ENCODE peak calls at places on chromosomes 16 and 17, in five cellular contexts. M, O, V, A and U are unnamed samples.

GRCh38 chr16:57906385-57907316 is 64.3 kb downstream of the CNGB1 start:
- DNase-seq in M (no peak), O (no peak), V (peak), A (peak), U (no peak)

GRCh38 chr16:974606-975312 is 4.0 kb upstream of the LMF1 start:
- DNase-seq in M (peak), O (no peak), V (no peak), A (no peak), U (no peak)

GRCh38 chr17:7883781-7884386 is 4.7 kb upstream of the CHD3 start:
- DNase-seq in M (no peak), O (peak), V (peak), A (peak), U (no peak)

GRCh38 chr16:22764662-22765302 is 49.2 kb upstream of the HS3ST2 start:
- DNase-seq in M (no peak), O (no peak), V (no peak), A (no peak), U (no peak)

GRCh38 chr16:66605177-66605999 is 884 bp downstream of the CMTM3 start:
- DNase-seq in M (no peak), O (peak), V (peak), A (peak), U (peak)

GRCh38 chr17:40145476-40145875 is 5.1 kb downstream of the CASC3 start:
- DNase-seq in M (no peak), O (no peak), V (no peak), A (no peak), U (no peak)

GRCh38 chr16:22163806-22164205 is 1.5 kb downstream of the SDR42E2 start:
- DNase-seq in M (no peak), O (no peak), V (no peak), A (no peak), U (no peak)

GRCh38 chr17:8176197-8176940 is at the start of gene TMEM107:
- DNase-seq in M (peak), O (peak), V (peak), A (peak), U (peak)

GRCh38 chr17:18859256-18859655 is 1.3 kb downstream of the PRPSAP2 start:
- DNase-seq in M (no peak), O (no peak), V (peak), A (peak), U (no peak)

GRCh38 chr17:43601280-43602050 is 55.3 kb upstream of the ETV4 start:
- DNase-seq in M (no peak), O (no peak), V (peak), A (peak), U (no peak)

GRCh38 chr17:82881900-82882714 is 42.3 kb upstream of the ZNF750 start:
- DNase-seq in M (peak), O (peak), V (no peak), A (no peak), U (no peak)

GRCh38 chr17:19935169-19935568 is 42.5 kb downstream of the AKAP10 start:
- DNase-seq in M (no peak), O (no peak), V (peak), A (no peak), U (no peak)

GRCh38 chr16:53085539-53086450 is 31.0 kb downstream of the CHD9 start:
- DNase-seq in M (no peak), O (no peak), V (no peak), A (peak), U (no peak)

GRCh38 chr17:33560165-33560564 is 267.1 kb upstream of the ASIC2 start:
- DNase-seq in M (no peak), O (no peak), V (peak), A (peak), U (no peak)

GRCh38 chr16:3829631-3830536 is 50.6 kb downstream of the CREBBP start:
- DNase-seq in M (no peak), O (no peak), V (peak), A (no peak), U (no peak)